ENCODE peak calls at places on chromosomes 3 and 15, in four cellular contexts. One of them, this sample, is unnamed.

GRCh38 chr3:193214445-193214844 is 26.6 kb upstream of the PLAAT1 start:
- DNase-seq in BE2C: no peak
- DNase-seq in mucosa of descending colon: no peak
- DNase-seq in upper lobe of left lung: no peak
- DNase-seq in this sample: no peak

GRCh38 chr3:88219138-88219792 is 69.5 kb downstream of the C3orf38 start:
- DNase-seq in BE2C: peak
- DNase-seq in mucosa of descending colon: peak
- DNase-seq in upper lobe of left lung: peak
- DNase-seq in this sample: peak

GRCh38 chr3:14405120-14405885 is 2.9 kb downstream of the SLC6A6 start:
- DNase-seq in BE2C: no peak
- DNase-seq in mucosa of descending colon: no peak
- DNase-seq in upper lobe of left lung: no peak
- DNase-seq in this sample: no peak

GRCh38 chr3:182609575-182610156 is 183.6 kb upstream of the ATP11B start:
- DNase-seq in BE2C: peak
- DNase-seq in mucosa of descending colon: peak
- DNase-seq in upper lobe of left lung: no peak
- DNase-seq in this sample: no peak

GRCh38 chr3:188900421-188900941 is 271.3 kb upstream of the TPRG1 start:
- DNase-seq in BE2C: no peak
- DNase-seq in mucosa of descending colon: no peak
- DNase-seq in upper lobe of left lung: no peak
- DNase-seq in this sample: peak

GRCh38 chr3:174498638-174499037 is 360.5 kb upstream of the NAALADL2 start:
- DNase-seq in BE2C: no peak
- DNase-seq in mucosa of descending colon: no peak
- DNase-seq in upper lobe of left lung: no peak
- DNase-seq in this sample: peak

GRCh38 chr3:141231923-141232861 is 567 bp downstream of the PXYLP1 start:
- DNase-seq in BE2C: no peak
- DNase-seq in mucosa of descending colon: peak
- DNase-seq in upper lobe of left lung: peak
- DNase-seq in this sample: no peak

GRCh38 chr3:191959876-191960418 is 499.0 kb downstream of the PYDC2 start:
- DNase-seq in BE2C: no peak
- DNase-seq in mucosa of descending colon: no peak
- DNase-seq in upper lobe of left lung: no peak
- DNase-seq in this sample: no peak

GRCh38 chr3:160931474-160931873 is 173.7 kb downstream of the B3GALNT1 start:
- DNase-seq in BE2C: no peak
- DNase-seq in mucosa of descending colon: no peak
- DNase-seq in upper lobe of left lung: no peak
- DNase-seq in this sample: peak

GRCh38 chr15:43488790-43489585 is 4.0 kb downstream of the TP53BP1 start:
- DNase-seq in BE2C: no peak
- DNase-seq in mucosa of descending colon: no peak
- DNase-seq in upper lobe of left lung: no peak
- DNase-seq in this sample: no peak

GRCh38 chr3:106277731-106278130 is 408.9 kb upstream of the CBLB start:
- DNase-seq in BE2C: no peak
- DNase-seq in mucosa of descending colon: no peak
- DNase-seq in upper lobe of left lung: no peak
- DNase-seq in this sample: no peak

GRCh38 chr3:99866167-99866810 is 48.6 kb downstream of the CMSS1 start:
- DNase-seq in BE2C: no peak
- DNase-seq in mucosa of descending colon: no peak
- DNase-seq in upper lobe of left lung: no peak
- DNase-seq in this sample: peak

DNA sequence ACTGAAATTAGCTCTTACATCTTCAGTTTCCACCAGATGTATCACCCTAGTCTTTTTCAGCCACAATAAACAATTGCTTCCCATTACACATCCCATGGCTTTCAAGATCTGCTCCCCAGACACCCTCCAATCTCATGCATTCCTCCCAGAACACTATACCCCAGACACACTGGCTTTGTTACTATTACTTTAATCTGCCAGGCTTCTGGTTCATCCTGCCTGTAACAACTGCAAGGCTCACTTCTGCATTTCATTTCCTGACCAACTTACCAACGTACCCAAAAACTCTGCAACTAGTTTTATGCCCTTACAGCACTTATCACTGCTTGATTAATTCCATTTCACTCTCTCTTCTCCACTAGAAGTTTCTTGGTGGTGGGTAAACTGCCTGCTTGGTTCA is 2.9 kb downstream of the RPL22L1 start:
- DNase-seq in BE2C: no peak
- DNase-seq in mucosa of descending colon: no peak
- DNase-seq in upper lobe of left lung: no peak
- DNase-seq in this sample: no peak
- H3K4me3 ChIP-seq in BE2C: peak
- H3K4me3 ChIP-seq in mucosa of descending colon: no peak
- H3K4me3 ChIP-seq in upper lobe of left lung: peak
- H3K4me3 ChIP-seq in this sample: peak

DNA sequence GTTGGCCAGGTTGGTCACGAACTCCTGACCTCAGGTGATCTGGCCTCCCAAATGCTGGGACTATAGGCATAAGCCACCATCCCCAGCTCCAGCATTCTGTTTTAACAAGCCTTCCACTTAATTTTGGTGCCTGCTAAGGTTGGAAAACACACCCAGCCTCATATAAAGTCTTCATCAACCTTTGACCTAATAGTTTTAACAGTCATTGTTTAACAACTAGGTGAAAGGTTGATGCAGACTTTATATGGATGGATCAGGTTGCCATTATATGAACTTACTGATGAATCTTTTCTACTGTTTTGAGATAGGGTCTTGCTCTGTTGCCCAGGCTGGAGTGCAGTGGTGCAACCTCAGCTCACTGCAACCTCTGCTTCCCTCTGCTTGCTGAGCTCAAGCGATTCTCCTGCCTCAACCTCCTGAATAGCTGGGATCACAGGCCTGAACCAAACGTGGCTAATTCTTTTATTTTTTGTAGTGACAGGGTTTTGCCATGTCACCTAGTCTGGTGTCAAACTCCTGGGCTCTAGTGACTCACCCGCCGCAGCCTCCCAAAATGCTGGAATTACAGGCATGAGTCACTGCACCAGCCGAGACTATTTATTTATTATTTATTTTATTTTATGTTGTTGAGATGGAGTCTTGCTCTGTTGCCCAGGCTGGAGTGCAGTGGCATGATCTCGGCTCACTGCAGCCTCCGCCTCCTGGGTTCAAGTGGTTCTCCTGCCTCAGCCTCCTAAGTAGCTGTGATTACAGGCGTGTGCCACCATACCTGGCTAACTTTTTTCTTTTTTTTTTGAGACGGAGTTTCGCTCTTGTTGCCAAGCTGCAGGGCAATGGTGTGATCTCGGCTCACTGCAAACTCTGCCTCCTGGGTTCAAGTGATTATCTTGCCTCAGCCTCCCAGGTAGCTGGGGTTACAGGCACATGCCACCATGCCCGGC is 3.1 kb upstream of the RPAP1 start:
- DNase-seq in BE2C: no peak
- DNase-seq in mucosa of descending colon: no peak
- DNase-seq in upper lobe of left lung: no peak
- DNase-seq in this sample: peak
- H3K4me3 ChIP-seq in BE2C: no peak
- H3K4me3 ChIP-seq in mucosa of descending colon: no peak
- H3K4me3 ChIP-seq in upper lobe of left lung: no peak
- H3K4me3 ChIP-seq in this sample: no peak

DNA sequence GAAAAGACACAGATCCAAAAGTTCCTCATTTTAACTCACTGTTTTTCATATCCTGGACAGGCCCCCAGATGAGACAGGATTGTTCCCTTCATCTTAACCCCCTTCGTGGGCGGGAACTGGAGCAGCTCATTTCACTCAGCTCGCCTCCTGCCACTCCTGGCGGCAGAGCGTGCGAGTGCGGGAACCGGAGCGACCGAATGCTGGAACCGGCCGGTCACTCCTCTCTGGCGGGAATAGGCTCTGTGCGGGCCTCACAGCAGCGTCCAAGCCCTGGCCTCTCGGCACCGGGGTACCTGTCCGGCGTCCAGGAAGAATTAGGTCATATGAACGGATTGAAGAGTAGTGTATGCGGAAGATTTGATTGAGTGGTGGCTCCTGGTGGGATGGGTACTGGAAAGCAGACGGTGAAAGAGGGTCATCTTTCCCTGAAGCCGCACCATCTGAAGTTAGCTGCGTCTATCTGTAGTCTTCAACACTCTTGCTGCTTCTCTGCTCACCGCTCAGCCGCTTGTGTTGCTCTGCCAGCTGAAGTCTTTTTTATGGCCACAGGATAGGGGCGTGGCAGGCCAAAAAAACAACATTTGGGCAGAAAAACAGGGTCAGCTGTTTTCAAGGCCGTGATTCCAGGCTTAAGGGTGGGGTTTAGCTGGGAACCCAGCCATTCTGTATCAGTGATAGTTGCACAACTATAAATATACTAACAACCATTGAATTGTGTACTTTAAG is 42.3 kb upstream of the FXR1 start:
- DNase-seq in BE2C: no peak
- DNase-seq in mucosa of descending colon: peak
- DNase-seq in upper lobe of left lung: peak
- DNase-seq in this sample: no peak
- H3K4me3 ChIP-seq in BE2C: no peak
- H3K4me3 ChIP-seq in mucosa of descending colon: no peak
- H3K4me3 ChIP-seq in upper lobe of left lung: peak
- H3K4me3 ChIP-seq in this sample: peak

GRCh38 chr3:73350988-73351387 is 273.8 kb downstream of the PDZRN3 start:
- DNase-seq in BE2C: no peak
- DNase-seq in mucosa of descending colon: no peak
- DNase-seq in upper lobe of left lung: no peak
- DNase-seq in this sample: no peak
- H3K4me3 ChIP-seq in BE2C: no peak
- H3K4me3 ChIP-seq in mucosa of descending colon: no peak
- H3K4me3 ChIP-seq in upper lobe of left lung: no peak
- H3K4me3 ChIP-seq in this sample: no peak

GRCh38 chr3:126473292-126474168 is 2.2 kb downstream of the ZXDC start:
- DNase-seq in BE2C: peak
- DNase-seq in mucosa of descending colon: peak
- DNase-seq in upper lobe of left lung: no peak
- DNase-seq in this sample: no peak
- H3K4me3 ChIP-seq in BE2C: peak
- H3K4me3 ChIP-seq in mucosa of descending colon: no peak
- H3K4me3 ChIP-seq in upper lobe of left lung: peak
- H3K4me3 ChIP-seq in this sample: peak

DNA sequence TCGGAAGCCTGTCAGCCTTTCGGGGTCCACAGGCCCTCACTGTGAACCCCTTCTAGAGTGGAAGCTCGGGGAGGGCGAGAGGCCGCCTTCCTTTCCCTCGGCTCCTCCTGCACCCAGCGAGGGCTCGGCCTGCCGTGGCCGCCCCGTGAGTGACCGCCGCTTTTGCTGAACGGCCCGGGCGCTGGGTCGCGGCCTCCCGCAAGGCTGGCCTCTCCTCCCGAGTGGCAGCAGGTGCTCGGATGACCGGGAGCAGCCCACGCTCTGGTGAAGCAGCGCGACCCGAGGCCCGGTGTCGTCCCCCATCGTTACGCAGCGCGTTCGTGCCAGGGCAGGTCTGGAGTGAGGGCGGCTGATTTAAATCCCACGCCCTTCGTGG is 53.8 kb downstream of the LRRK1 start:
- DNase-seq in BE2C: no peak
- DNase-seq in mucosa of descending colon: no peak
- DNase-seq in upper lobe of left lung: peak
- DNase-seq in this sample: no peak
- H3K4me3 ChIP-seq in BE2C: no peak
- H3K4me3 ChIP-seq in mucosa of descending colon: no peak
- H3K4me3 ChIP-seq in upper lobe of left lung: peak
- H3K4me3 ChIP-seq in this sample: no peak

DNA sequence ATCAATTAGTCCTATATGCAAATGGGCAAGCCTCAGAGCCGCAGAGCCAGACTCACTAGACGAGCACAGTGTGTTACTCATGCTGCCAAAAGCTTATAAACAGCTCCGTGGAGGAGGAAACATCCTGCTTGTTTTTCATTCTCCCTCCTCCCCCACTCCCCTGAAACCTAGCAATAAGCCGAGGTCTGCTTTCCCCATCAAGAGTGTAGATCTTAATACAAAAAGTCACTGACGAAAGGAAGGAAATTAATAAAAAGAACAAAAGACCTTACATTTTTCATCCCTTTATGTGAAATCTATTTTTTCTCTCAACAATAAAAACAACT is 88.5 kb downstream of the XXYLT1 start:
- DNase-seq in BE2C: no peak
- DNase-seq in mucosa of descending colon: no peak
- DNase-seq in upper lobe of left lung: no peak
- DNase-seq in this sample: peak
- H3K4me3 ChIP-seq in BE2C: no peak
- H3K4me3 ChIP-seq in mucosa of descending colon: no peak
- H3K4me3 ChIP-seq in upper lobe of left lung: no peak
- H3K4me3 ChIP-seq in this sample: no peak

GRCh38 chr3:147538034-147538433 is 128.9 kb downstream of the ZIC1 start:
- DNase-seq in BE2C: no peak
- DNase-seq in mucosa of descending colon: no peak
- DNase-seq in upper lobe of left lung: no peak
- DNase-seq in this sample: no peak
- H3K4me3 ChIP-seq in BE2C: no peak
- H3K4me3 ChIP-seq in mucosa of descending colon: no peak
- H3K4me3 ChIP-seq in upper lobe of left lung: no peak
- H3K4me3 ChIP-seq in this sample: no peak

GRCh38 chr15:88792342-88793282 is 10.6 kb upstream of the ACAN start:
- DNase-seq in BE2C: no peak
- DNase-seq in mucosa of descending colon: no peak
- DNase-seq in upper lobe of left lung: no peak
- DNase-seq in this sample: no peak

GRCh38 chr15:88788036-88788435 is 15.2 kb upstream of the ACAN start:
- DNase-seq in BE2C: no peak
- DNase-seq in mucosa of descending colon: no peak
- DNase-seq in upper lobe of left lung: no peak
- DNase-seq in this sample: no peak

GRCh38 chr15:88791637-88792036 is 11.6 kb upstream of the ACAN start:
- DNase-seq in BE2C: no peak
- DNase-seq in mucosa of descending colon: no peak
- DNase-seq in upper lobe of left lung: no peak
- DNase-seq in this sample: no peak

GRCh38 chr15:88788816-88789215 is 14.4 kb upstream of the ACAN start:
- DNase-seq in BE2C: no peak
- DNase-seq in mucosa of descending colon: no peak
- DNase-seq in upper lobe of left lung: no peak
- DNase-seq in this sample: no peak

GRCh38 chr15:88790486-88790885 is 12.8 kb upstream of the ACAN start:
- DNase-seq in BE2C: no peak
- DNase-seq in mucosa of descending colon: no peak
- DNase-seq in upper lobe of left lung: no peak
- DNase-seq in this sample: no peak
- H3K4me3 ChIP-seq in BE2C: no peak
- H3K4me3 ChIP-seq in mucosa of descending colon: no peak
- H3K4me3 ChIP-seq in upper lobe of left lung: no peak
- H3K4me3 ChIP-seq in this sample: no peak

GRCh38 chr15:66936864-66937245 is 128.5 kb upstream of the SMAD3 start:
- DNase-seq in BE2C: no peak
- DNase-seq in mucosa of descending colon: no peak
- DNase-seq in upper lobe of left lung: no peak
- DNase-seq in this sample: no peak
- H3K4me3 ChIP-seq in BE2C: peak
- H3K4me3 ChIP-seq in mucosa of descending colon: no peak
- H3K4me3 ChIP-seq in upper lobe of left lung: peak
- H3K4me3 ChIP-seq in this sample: peak